ENCODE peak calls at places on chromosomes 11 and 22, in seven cellular contexts. One of them, this sample, is unnamed.

GRCh38 chr11:97259884-97260283 is 870.1 kb downstream of the JRKL start:
- DNase-seq in CD8-positive, alpha-beta T cell: no peak
- DNase-seq in Calu3: no peak
- DNase-seq in cardiac muscle cell: no peak
- DNase-seq in HepG2: no peak
- DNase-seq in GM13976: no peak
- DNase-seq in ascending aorta: no peak
- DNase-seq in this sample: no peak

GRCh38 chr22:20520093-20520511 is 12.7 kb downstream of the MED15 start:
- DNase-seq in cardiac muscle cell: no peak
- DNase-seq in GM13976: no peak
- DNase-seq in CD8-positive, alpha-beta T cell: peak
- DNase-seq in Calu3: no peak
- DNase-seq in ascending aorta: no peak
- DNase-seq in HepG2: no peak
- DNase-seq in this sample: no peak

GRCh38 chr11:95764267-95764898 is 25.2 kb downstream of the FAM76B start:
- DNase-seq in HepG2: peak
- DNase-seq in Calu3: no peak
- DNase-seq in GM13976: peak
- DNase-seq in cardiac muscle cell: peak
- DNase-seq in CD8-positive, alpha-beta T cell: no peak
- DNase-seq in ascending aorta: no peak
- DNase-seq in this sample: peak

GRCh38 chr11:66443602-66444001 is 5.0 kb upstream of the MRPL11 start:
- DNase-seq in CD8-positive, alpha-beta T cell: no peak
- DNase-seq in Calu3: no peak
- DNase-seq in HepG2: no peak
- DNase-seq in GM13976: no peak
- DNase-seq in ascending aorta: no peak
- DNase-seq in cardiac muscle cell: peak
- DNase-seq in this sample: no peak

GRCh38 chr22:29205598-29206371 is at the start of gene EMID1:
- DNase-seq in cardiac muscle cell: peak
- DNase-seq in HepG2: no peak
- DNase-seq in Calu3: peak
- DNase-seq in CD8-positive, alpha-beta T cell: peak
- DNase-seq in ascending aorta: no peak
- DNase-seq in GM13976: peak
- DNase-seq in this sample: peak

GRCh38 chr11:64001552-64002427 is 15.6 kb downstream of the OTUB1 start:
- DNase-seq in cardiac muscle cell: peak
- DNase-seq in ascending aorta: no peak
- DNase-seq in Calu3: no peak
- DNase-seq in HepG2: no peak
- DNase-seq in GM13976: no peak
- DNase-seq in CD8-positive, alpha-beta T cell: no peak
- DNase-seq in this sample: no peak

GRCh38 chr11:26741036-26741435 is 19.2 kb upstream of the SLC5A12 start:
- DNase-seq in GM13976: no peak
- DNase-seq in HepG2: no peak
- DNase-seq in CD8-positive, alpha-beta T cell: no peak
- DNase-seq in ascending aorta: no peak
- DNase-seq in Calu3: no peak
- DNase-seq in cardiac muscle cell: peak
- DNase-seq in this sample: no peak

GRCh38 chr11:18111005-18111404 is 5.1 kb upstream of the SAAL1 start:
- DNase-seq in Calu3: no peak
- DNase-seq in ascending aorta: no peak
- DNase-seq in cardiac muscle cell: no peak
- DNase-seq in GM13976: no peak
- DNase-seq in CD8-positive, alpha-beta T cell: no peak
- DNase-seq in HepG2: no peak
- DNase-seq in this sample: no peak

GRCh38 chr22:31857247-31857646 is 87.1 kb upstream of the YWHAH start:
- DNase-seq in ascending aorta: no peak
- DNase-seq in Calu3: no peak
- DNase-seq in HepG2: no peak
- DNase-seq in CD8-positive, alpha-beta T cell: no peak
- DNase-seq in cardiac muscle cell: no peak
- DNase-seq in GM13976: no peak
- DNase-seq in this sample: no peak

GRCh38 chr11:100472727-100473389 is 214.2 kb upstream of the ARHGAP42 start:
- DNase-seq in Calu3: no peak
- DNase-seq in cardiac muscle cell: no peak
- DNase-seq in GM13976: no peak
- DNase-seq in HepG2: no peak
- DNase-seq in ascending aorta: no peak
- DNase-seq in CD8-positive, alpha-beta T cell: no peak
- DNase-seq in this sample: no peak

GRCh38 chr22:39405346-39406085 is 5.9 kb downstream of the TAB1 start:
- DNase-seq in cardiac muscle cell: peak
- DNase-seq in HepG2: no peak
- DNase-seq in ascending aorta: no peak
- DNase-seq in Calu3: no peak
- DNase-seq in GM13976: no peak
- DNase-seq in CD8-positive, alpha-beta T cell: no peak
- DNase-seq in this sample: no peak

GRCh38 chr22:23113067-23113846 is 28.5 kb downstream of the RSPH14 start:
- DNase-seq in ascending aorta: no peak
- DNase-seq in CD8-positive, alpha-beta T cell: no peak
- DNase-seq in HepG2: no peak
- DNase-seq in GM13976: no peak
- DNase-seq in cardiac muscle cell: peak
- DNase-seq in Calu3: no peak
- DNase-seq in this sample: no peak

GRCh38 chr22:45597460-45598192 is 74.0 kb upstream of the ATXN10 start:
- DNase-seq in GM13976: no peak
- DNase-seq in CD8-positive, alpha-beta T cell: no peak
- DNase-seq in HepG2: peak
- DNase-seq in Calu3: peak
- DNase-seq in cardiac muscle cell: no peak
- DNase-seq in ascending aorta: no peak
- DNase-seq in this sample: no peak

GRCh38 chr22:35997438-35997837 is 31.2 kb downstream of the RBFOX2 start:
- DNase-seq in GM13976: no peak
- DNase-seq in cardiac muscle cell: peak
- DNase-seq in ascending aorta: no peak
- DNase-seq in HepG2: no peak
- DNase-seq in Calu3: no peak
- DNase-seq in CD8-positive, alpha-beta T cell: no peak
- DNase-seq in this sample: no peak

GRCh38 chr11:64864473-64865285 is 13.7 kb downstream of the EHD1 start:
- DNase-seq in CD8-positive, alpha-beta T cell: peak
- DNase-seq in GM13976: peak
- DNase-seq in ascending aorta: peak
- DNase-seq in HepG2: no peak
- DNase-seq in cardiac muscle cell: peak
- DNase-seq in Calu3: no peak
- DNase-seq in this sample: peak

GRCh38 chr22:38232196-38232595 is 30.4 kb downstream of the MAFF start:
- DNase-seq in cardiac muscle cell: no peak
- DNase-seq in Calu3: no peak
- DNase-seq in CD8-positive, alpha-beta T cell: no peak
- DNase-seq in HepG2: no peak
- DNase-seq in GM13976: no peak
- DNase-seq in ascending aorta: no peak
- DNase-seq in this sample: no peak

GRCh38 chr22:43094085-43094484 is 4.9 kb upstream of the TTLL1 start:
- DNase-seq in ascending aorta: no peak
- DNase-seq in GM13976: no peak
- DNase-seq in Calu3: peak
- DNase-seq in HepG2: peak
- DNase-seq in cardiac muscle cell: no peak
- DNase-seq in CD8-positive, alpha-beta T cell: no peak
- DNase-seq in this sample: no peak
- TF ChIP-seq CTCF in ascending aorta: no peak
- TF ChIP-seq CTCF in GM13976: no peak
- TF ChIP-seq CTCF in Calu3: no peak
- TF ChIP-seq CTCF in HepG2: peak
- TF ChIP-seq CTCF in cardiac muscle cell: no peak
- TF ChIP-seq CTCF in CD8-positive, alpha-beta T cell: no peak
- TF ChIP-seq CTCF in this sample: no peak

DNA sequence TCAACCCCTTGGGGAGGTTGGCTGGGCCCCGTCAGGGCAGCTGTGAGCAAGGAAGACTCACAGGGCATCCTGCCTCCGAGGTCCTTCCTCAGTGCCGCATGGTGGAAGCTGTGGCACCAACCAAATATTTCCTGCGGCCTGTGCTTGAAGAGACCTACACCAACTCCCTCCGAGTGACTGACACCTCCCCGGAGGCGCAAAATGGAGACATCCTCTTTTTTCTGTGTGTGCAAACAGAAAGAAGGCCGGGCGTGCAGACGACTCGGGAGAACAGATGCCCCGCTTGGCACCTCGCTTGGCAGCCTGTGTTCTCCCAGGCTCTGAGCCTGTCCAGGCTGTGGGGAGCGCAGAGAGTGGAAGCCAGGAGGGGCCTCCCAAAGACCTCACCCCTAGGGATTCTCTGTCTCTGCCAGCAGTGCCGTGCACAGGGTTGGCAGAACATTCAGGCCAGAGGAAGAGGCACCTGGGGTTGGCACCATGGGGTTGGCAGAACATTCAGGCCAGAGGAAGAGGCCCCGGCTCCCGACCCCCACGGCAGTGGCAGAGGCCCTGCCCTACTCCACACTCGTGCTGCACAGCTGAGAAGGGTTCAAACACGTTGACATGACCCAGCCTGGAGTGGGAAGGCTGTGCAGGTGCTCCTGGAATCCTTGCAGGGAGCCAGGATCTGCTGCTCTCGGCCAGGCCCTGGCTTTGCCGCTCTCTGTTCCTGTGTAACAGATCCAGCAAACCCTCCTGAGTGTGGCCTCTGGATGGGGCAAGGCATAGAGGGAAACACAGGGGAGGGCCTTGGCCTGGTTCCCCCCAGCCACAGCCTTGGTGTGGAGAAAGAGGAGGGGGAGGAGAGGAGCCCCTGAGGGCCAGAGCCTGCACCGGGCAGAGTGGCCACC is 805.5 kb downstream of the BRD1 start:
- DNase-seq in Calu3: no peak
- DNase-seq in CD8-positive, alpha-beta T cell: no peak
- DNase-seq in HepG2: no peak
- DNase-seq in cardiac muscle cell: no peak
- DNase-seq in GM13976: no peak
- DNase-seq in ascending aorta: peak
- DNase-seq in this sample: no peak
- TF ChIP-seq CTCF in Calu3: no peak
- TF ChIP-seq CTCF in CD8-positive, alpha-beta T cell: no peak
- TF ChIP-seq CTCF in HepG2: no peak
- TF ChIP-seq CTCF in cardiac muscle cell: no peak
- TF ChIP-seq CTCF in GM13976: no peak
- TF ChIP-seq CTCF in ascending aorta: no peak
- TF ChIP-seq CTCF in this sample: no peak

GRCh38 chr11:575324-575995 is 810 bp upstream of the PHRF1 start:
- DNase-seq in ascending aorta: no peak
- DNase-seq in GM13976: no peak
- DNase-seq in CD8-positive, alpha-beta T cell: no peak
- DNase-seq in cardiac muscle cell: no peak
- DNase-seq in Calu3: no peak
- DNase-seq in HepG2: peak
- DNase-seq in this sample: no peak
- TF ChIP-seq CTCF in ascending aorta: no peak
- TF ChIP-seq CTCF in GM13976: no peak
- TF ChIP-seq CTCF in CD8-positive, alpha-beta T cell: no peak
- TF ChIP-seq CTCF in cardiac muscle cell: no peak
- TF ChIP-seq CTCF in Calu3: no peak
- TF ChIP-seq CTCF in HepG2: no peak
- TF ChIP-seq CTCF in this sample: no peak

GRCh38 chr11:2886191-2886894 is 768 bp upstream of the CDKN1C start:
- DNase-seq in cardiac muscle cell: peak
- DNase-seq in HepG2: no peak
- DNase-seq in ascending aorta: no peak
- DNase-seq in GM13976: no peak
- DNase-seq in Calu3: no peak
- DNase-seq in CD8-positive, alpha-beta T cell: no peak
- DNase-seq in this sample: no peak
- TF ChIP-seq CTCF in cardiac muscle cell: peak
- TF ChIP-seq CTCF in HepG2: no peak
- TF ChIP-seq CTCF in ascending aorta: no peak
- TF ChIP-seq CTCF in GM13976: peak
- TF ChIP-seq CTCF in Calu3: no peak
- TF ChIP-seq CTCF in CD8-positive, alpha-beta T cell: no peak
- TF ChIP-seq CTCF in this sample: no peak

GRCh38 chr11:72333657-72334056 is 89.7 kb upstream of the PHOX2A start:
- DNase-seq in GM13976: no peak
- DNase-seq in HepG2: no peak
- DNase-seq in ascending aorta: no peak
- DNase-seq in Calu3: no peak
- DNase-seq in CD8-positive, alpha-beta T cell: peak
- DNase-seq in cardiac muscle cell: peak
- DNase-seq in this sample: no peak
- TF ChIP-seq CTCF in GM13976: no peak
- TF ChIP-seq CTCF in HepG2: peak
- TF ChIP-seq CTCF in ascending aorta: no peak
- TF ChIP-seq CTCF in Calu3: no peak
- TF ChIP-seq CTCF in CD8-positive, alpha-beta T cell: no peak
- TF ChIP-seq CTCF in cardiac muscle cell: peak
- TF ChIP-seq CTCF in this sample: no peak

GRCh38 chr11:120626791-120627190 is 115.2 kb downstream of the GRIK4 start:
- DNase-seq in GM13976: no peak
- DNase-seq in HepG2: no peak
- DNase-seq in CD8-positive, alpha-beta T cell: no peak
- DNase-seq in Calu3: no peak
- DNase-seq in ascending aorta: no peak
- DNase-seq in cardiac muscle cell: no peak
- DNase-seq in this sample: no peak

GRCh38 chr11:120625565-120625964 is 114.0 kb downstream of the GRIK4 start:
- DNase-seq in GM13976: no peak
- DNase-seq in Calu3: no peak
- DNase-seq in cardiac muscle cell: no peak
- DNase-seq in CD8-positive, alpha-beta T cell: no peak
- DNase-seq in HepG2: no peak
- DNase-seq in ascending aorta: no peak
- DNase-seq in this sample: no peak

GRCh38 chr11:120627535-120628163 is 116.1 kb downstream of the GRIK4 start:
- DNase-seq in cardiac muscle cell: no peak
- DNase-seq in HepG2: no peak
- DNase-seq in ascending aorta: no peak
- DNase-seq in CD8-positive, alpha-beta T cell: no peak
- DNase-seq in GM13976: no peak
- DNase-seq in Calu3: no peak
- DNase-seq in this sample: no peak

GRCh38 chr11:120618399-120618798 is 106.9 kb downstream of the GRIK4 start:
- DNase-seq in ascending aorta: no peak
- DNase-seq in HepG2: no peak
- DNase-seq in Calu3: no peak
- DNase-seq in GM13976: no peak
- DNase-seq in CD8-positive, alpha-beta T cell: no peak
- DNase-seq in cardiac muscle cell: no peak
- DNase-seq in this sample: no peak

GRCh38 chr11:120622189-120622912 is 110.8 kb downstream of the GRIK4 start:
- DNase-seq in cardiac muscle cell: peak
- DNase-seq in ascending aorta: no peak
- DNase-seq in CD8-positive, alpha-beta T cell: no peak
- DNase-seq in GM13976: no peak
- DNase-seq in HepG2: no peak
- DNase-seq in Calu3: no peak
- DNase-seq in this sample: no peak
- TF ChIP-seq CTCF in cardiac muscle cell: peak
- TF ChIP-seq CTCF in ascending aorta: no peak
- TF ChIP-seq CTCF in CD8-positive, alpha-beta T cell: no peak
- TF ChIP-seq CTCF in GM13976: peak
- TF ChIP-seq CTCF in HepG2: peak
- TF ChIP-seq CTCF in Calu3: no peak
- TF ChIP-seq CTCF in this sample: no peak

This sample was measured in GM20000.